ENCODE peak calls at places on chromosomes 7 and 10, in ten cellular contexts. R is T-helper 2 cell; S is stromal cell of bone marrow; V is endodermal cell; H is H54; G is HEK293T; A is HFF-Myc; K is NCI-H1694 treated with DMSO at 0.1 percent for 48 hours; Q is thoracic aorta; Z is activated CD4-positive, alpha-beta T cell treated with anti-CD3 and anti-CD28 coated beads for 36 hours. L is an unnamed sample.

GRCh38 chr10:86451604-86451960 is 70.0 kb downstream of the WAPL start:
- DNase-seq in G (no peak), Q (no peak), A (no peak), V (no peak), S (no peak), K (no peak), H (no peak), Z (no peak), R (no peak), L (no peak)

GRCh38 chr7:16268821-16269768 is 152.2 kb downstream of the CRPPA start:
- DNase-seq in G (no peak), R (no peak), K (peak), S (no peak), H (no peak), A (no peak), Q (no peak), Z (no peak), V (no peak), L (no peak)

GRCh38 chr7:38107486-38107893 is 70.6 kb upstream of the STARD3NL start:
- DNase-seq in Q (no peak), R (peak), H (peak), A (peak), K (peak), V (peak), S (peak), G (peak), Z (peak), L (peak)

GRCh38 chr10:31706921-31707571 is 221.6 kb downstream of the ARHGAP12 start:
- DNase-seq in H (no peak), Q (no peak), R (no peak), S (no peak), Z (no peak), G (no peak), K (no peak), V (peak), A (no peak), L (no peak)

GRCh38 chr10:59181668-59182067 is 5.2 kb downstream of the PHYHIPL start:
- DNase-seq in A (peak), S (peak), G (peak), V (peak), R (no peak), H (peak), Z (no peak), K (peak), Q (no peak), L (peak)

GRCh38 chr7:133528796-133529195 is 275.9 kb downstream of the EXOC4 start:
- DNase-seq in R (no peak), H (no peak), K (no peak), V (no peak), Z (no peak), Q (no peak), G (no peak), A (no peak), S (no peak), L (no peak)

GRCh38 chr7:46679671-46680070 is 758.6 kb upstream of the IGFBP3 start:
- DNase-seq in Q (no peak), V (no peak), Z (no peak), H (no peak), S (no peak), G (no peak), R (no peak), K (no peak), A (no peak), L (no peak)

GRCh38 chr7:148878317-148878716 is 5.8 kb downstream of the EZH2 start:
- DNase-seq in G (no peak), Z (no peak), Q (no peak), H (no peak), R (no peak), K (no peak), V (no peak), S (no peak), A (no peak), L (no peak)

GRCh38 chr10:31036209-31036608 is 4.5 kb upstream of the ZNF438 start:
- DNase-seq in G (no peak), K (no peak), S (no peak), V (peak), Q (no peak), Z (no peak), A (peak), H (no peak), R (no peak), L (peak)

GRCh38 chr10:26527018-26527417 is 88.9 kb downstream of the APBB1IP start:
- DNase-seq in A (no peak), R (no peak), H (no peak), G (no peak), S (no peak), Q (no peak), K (no peak), Z (peak), V (no peak), L (no peak)

GRCh38 chr10:23351914-23352313 is 7.3 kb upstream of the C10orf67 start:
- DNase-seq in Z (no peak), V (no peak), G (no peak), H (no peak), K (no peak), Q (no peak), A (no peak), S (no peak), R (no peak), L (peak)

GRCh38 chr7:123748171-123748733 is 551 bp downstream of the WASL start:
- DNase-seq in G (peak), Z (peak), A (no peak), V (peak), H (peak), Q (peak), K (no peak), R (peak), S (no peak), L (no peak)

GRCh38 chr10:50637003-50637579 is 13.3 kb upstream of the SGMS1 start:
- DNase-seq in H (no peak), R (no peak), V (no peak), K (no peak), Q (no peak), Z (no peak), A (no peak), S (peak), G (no peak), L (no peak)

GRCh38 chr10:69104994-69105790 is 17.3 kb downstream of the SRGN start:
- DNase-seq in G (no peak), K (no peak), Z (no peak), H (no peak), A (no peak), Q (no peak), S (no peak), V (no peak), R (no peak), L (no peak)

GRCh38 chr7:832292-832967 is at the start of gene SUN1:
- DNase-seq in S (no peak), Z (peak), H (peak), Q (no peak), R (peak), A (no peak), K (no peak), G (no peak), V (no peak), L (peak)

GRCh38 chr7:142158741-142159496 is 47.4 kb downstream of the MGAM2 start:
- DNase-seq in V (no peak), K (no peak), H (no peak), A (no peak), Q (no peak), S (no peak), Z (no peak), R (no peak), G (no peak), L (no peak)

GRCh38 chr7:146665023-146665422 is 548.4 kb downstream of the CNTNAP2 start:
- DNase-seq in Z (no peak), G (no peak), V (no peak), K (no peak), A (no peak), Q (no peak), R (no peak), H (no peak), S (no peak), L (no peak)

GRCh38 chr7:11469028-11469718 is 362.8 kb downstream of the THSD7A start:
- DNase-seq in V (no peak), H (no peak), R (no peak), G (no peak), K (no peak), A (no peak), S (no peak), Z (no peak), Q (no peak), L (no peak)

GRCh38 chr7:129779602-129780256 is 168.2 kb downstream of the NRF1 start:
- DNase-seq in A (no peak), R (peak), V (no peak), S (no peak), H (peak), Z (peak), K (no peak), G (no peak), Q (no peak), L (peak)

GRCh38 chr7:43721193-43721806 is 8.0 kb downstream of the COA1 start:
- DNase-seq in V (no peak), S (peak), Z (no peak), R (no peak), Q (no peak), G (no peak), H (no peak), K (peak), A (peak), L (peak)

GRCh38 chr10:75723319-75723965 is 292.0 kb downstream of the LRMDA start:
- DNase-seq in V (no peak), H (no peak), K (no peak), A (no peak), Z (no peak), R (no peak), S (no peak), G (no peak), Q (no peak), L (no peak)

GRCh38 chr7:90180011-90180585 is 25.8 kb downstream of the STEAP1 start:
- DNase-seq in K (no peak), Q (no peak), G (no peak), S (no peak), Z (no peak), V (no peak), R (no peak), H (no peak), A (no peak), L (peak)

GRCh38 chr7:5083291-5083690 is 37.6 kb downstream of the RBAK start:
- DNase-seq in Z (no peak), H (no peak), R (no peak), K (no peak), S (no peak), A (no peak), G (no peak), Q (no peak), V (no peak), L (no peak)

GRCh38 chr10:114308470-114309110 is 69.5 kb downstream of the VWA2 start:
- DNase-seq in G (no peak), Z (no peak), H (no peak), K (no peak), V (no peak), R (no peak), S (no peak), Q (no peak), A (no peak), L (no peak)

GRCh38 chr7:152884321-152884720 is 124.8 kb downstream of the ACTR3B start:
- DNase-seq in H (no peak), R (no peak), K (no peak), Q (no peak), V (peak), Z (no peak), G (no peak), S (no peak), A (no peak), L (no peak)

L was measured in H4.